ENCODE peak calls at places on chromosome 7, in five cellular contexts. G is heart left ventricle, D is NCI-H345, T is endothelial cell, S is RWPE1. Y is an unnamed sample.

GRCh38 chr7:124072603-124073324 is 39.9 kb upstream of the TMEM229A start:
- DNase-seq in G (no peak), D (no peak), T (no peak), S (peak), Y (no peak)

GRCh38 chr7:3254718-3255117 is 46.3 kb upstream of the SDK1 start:
- DNase-seq in G (no peak), D (no peak), T (no peak), S (no peak), Y (no peak)

GRCh38 chr7:67553378-67553777 is 556.7 kb downstream of the TYW1 start:
- DNase-seq in G (no peak), D (no peak), T (no peak), S (no peak), Y (no peak)

GRCh38 chr7:6419310-6419773 is 28.4 kb downstream of the DAGLB start:
- DNase-seq in G (peak), D (no peak), T (no peak), S (no peak), Y (no peak)

GRCh38 chr7:157046681-157047080 is 36.2 kb upstream of the MNX1 start:
- DNase-seq in G (no peak), D (no peak), T (no peak), S (peak), Y (no peak)

GRCh38 chr7:3725660-3726059 is 424.6 kb downstream of the SDK1 start:
- DNase-seq in G (no peak), D (no peak), T (no peak), S (no peak), Y (no peak)

GRCh38 chr7:74306737-74307469 is 17.7 kb downstream of the CLIP2 start:
- DNase-seq in G (peak), D (no peak), T (peak), S (peak), Y (peak)

GRCh38 chr7:80542398-80542797 is 30.5 kb upstream of the GNAT3 start:
- DNase-seq in G (no peak), D (no peak), T (no peak), S (peak), Y (no peak)

GRCh38 chr7:106064836-106065559 is 47.1 kb downstream of the SYPL1 start:
- DNase-seq in G (peak), D (peak), T (no peak), S (peak), Y (no peak)

GRCh38 chr7:111919690-111920179 is 286.5 kb downstream of the DOCK4 start:
- DNase-seq in G (no peak), D (no peak), T (no peak), S (no peak), Y (no peak)

GRCh38 chr7:8221603-8222002 is 40.4 kb downstream of the ICA1 start:
- DNase-seq in G (no peak), D (no peak), T (no peak), S (no peak), Y (no peak)

GRCh38 chr7:149458235-149458634 is 2.6 kb downstream of the ZNF777 start:
- DNase-seq in G (no peak), D (no peak), T (no peak), S (no peak), Y (no peak)

GRCh38 chr7:9097565-9098060 is 664.2 kb downstream of the NXPH1 start:
- DNase-seq in G (no peak), D (no peak), T (no peak), S (no peak), Y (no peak)

GRCh38 chr7:10429516-10429915 is 544.2 kb upstream of the PHF14 start:
- DNase-seq in G (no peak), D (no peak), T (no peak), S (no peak), Y (no peak)

GRCh38 chr7:3922175-3922635 is 621.2 kb downstream of the SDK1 start:
- DNase-seq in G (no peak), D (peak), T (peak), S (peak), Y (no peak)

GRCh38 chr7:37694208-37695080 is 10.9 kb downstream of the GPR141 start:
- DNase-seq in G (no peak), D (peak), T (no peak), S (no peak), Y (no peak)

GRCh38 chr7:27145167-27145883 is 1.8 kb upstream of the HOXA5 start:
- DNase-seq in G (no peak), D (no peak), T (no peak), S (no peak), Y (no peak)

GRCh38 chr7:44144426-44144967 is 3.4 kb upstream of the MYL7 start:
- DNase-seq in G (no peak), D (no peak), T (no peak), S (no peak), Y (no peak)

GRCh38 chr7:50304911-50305621 is 550 bp downstream of the IKZF1 start:
- DNase-seq in G (no peak), D (no peak), T (no peak), S (no peak), Y (peak)

GRCh38 chr7:151900591-151901312 is 23.8 kb upstream of the PRKAG2 start:
- DNase-seq in G (no peak), D (no peak), T (no peak), S (no peak), Y (no peak)

GRCh38 chr7:99363286-99363685 is 11.2 kb upstream of the ARPC1B start:
- DNase-seq in G (no peak), D (no peak), T (no peak), S (no peak), Y (no peak)

GRCh38 chr7:116340201-116340847 is 130.0 kb downstream of the TES start:
- DNase-seq in G (no peak), D (no peak), T (no peak), S (peak), Y (no peak)

GRCh38 chr7:37945336-37945735 is 24.9 kb downstream of the EPDR1 start:
- DNase-seq in G (no peak), D (no peak), T (no peak), S (no peak), Y (no peak)

GRCh38 chr7:47034180-47034579 is 547.7 kb downstream of the TNS3 start:
- DNase-seq in G (no peak), D (no peak), T (no peak), S (no peak), Y (no peak)

GRCh38 chr7:23471090-23471859 is 984 bp upstream of the IGF2BP3 start:
- DNase-seq in G (no peak), D (peak), T (peak), S (peak), Y (peak)

GRCh38 chr7:196283-196682 is 3.9 kb downstream of the FAM20C start:
- DNase-seq in G (no peak), D (peak), T (no peak), S (no peak), Y (no peak)

GRCh38 chr7:96691692-96692091 is 18.0 kb downstream of the SEM1 start:
- DNase-seq in G (no peak), D (no peak), T (no peak), S (no peak), Y (no peak)

GRCh38 chr7:84362360-84362759 is 167.8 kb upstream of the SEMA3A start:
- DNase-seq in G (no peak), D (no peak), T (no peak), S (no peak), Y (no peak)

GRCh38 chr7:11221931-11222330 is 248.3 kb downstream of the PHF14 start:
- DNase-seq in G (no peak), D (no peak), T (no peak), S (no peak), Y (no peak)

GRCh38 chr7:21412953-21413352 is 14.9 kb upstream of the SP4 start:
- DNase-seq in G (no peak), D (no peak), T (no peak), S (no peak), Y (no peak)

GRCh38 chr7:17941171-17941490 is 837 bp upstream of the SNX13 start:
- DNase-seq in G (no peak), D (peak), T (no peak), S (peak), Y (no peak)

GRCh38 chr7:14195896-14196295 is 206.4 kb upstream of the ETV1 start:
- DNase-seq in G (no peak), D (no peak), T (no peak), S (no peak), Y (no peak)

GRCh38 chr7:78172138-78172887 is 373.7 kb downstream of the PHTF2 start:
- DNase-seq in G (no peak), D (peak), T (no peak), S (no peak), Y (no peak)

GRCh38 chr7:139871276-139871675 is 42.2 kb downstream of the TBXAS1 start:
- DNase-seq in G (no peak), D (no peak), T (no peak), S (no peak), Y (no peak)

GRCh38 chr7:97001656-97002554 is 3.4 kb upstream of the DLX6 start:
- DNase-seq in G (no peak), D (no peak), T (no peak), S (no peak), Y (peak)

Y was measured in GM20000.